ENCODE peak calls at places on chromosomes 7 and 10, in six cellular contexts. Y, M, Z, X, D and G are unnamed samples.
A peak's percentile ranks its signal among the peaks of the same experiment; 100 is the strongest.

GRCh38 chr7:109864263-109864662 is 1226.7 kb upstream of the LRRN3 start:
- DNase-seq in Y (no peak), M (no peak), Z (no peak), X (no peak), D (no peak), G (no peak)

GRCh38 chr7:28748934-28749584 is 209.1 kb downstream of the TRIL start:
- DNase-seq in Y (no peak), M (no peak), Z (no peak), X (no peak), D (peak; percentile 71), G (no peak)

GRCh38 chr10:11906714-11907113 is 83.6 kb downstream of the PROSER2 start:
- DNase-seq in Y (peak; percentile 30), M (no peak), Z (no peak), X (no peak), D (no peak), G (no peak)

GRCh38 chr10:86969421-86970041 is 1.2 kb downstream of the ADIRF start:
- DNase-seq in Y (peak; percentile 21), M (no peak), Z (no peak), X (no peak), D (peak; percentile 57), G (no peak)

GRCh38 chr7:33852838-33853237 is 52.5 kb upstream of the BMPER start:
- DNase-seq in Y (no peak), M (no peak), Z (no peak), X (no peak), D (no peak), G (no peak)

GRCh38 chr10:30270247-30270646 is 78.8 kb downstream of the MTPAP start:
- DNase-seq in Y (no peak), M (no peak), Z (no peak), X (no peak), D (peak; percentile 13), G (no peak)

GRCh38 chr7:88346357-88346756 is 39.7 kb upstream of the STEAP4 start:
- DNase-seq in Y (no peak), M (no peak), Z (no peak), X (no peak), D (no peak), G (no peak)

GRCh38 chr7:117669818-117670217 is 190.0 kb downstream of the CFTR start:
- DNase-seq in Y (no peak), M (peak; percentile 40), Z (no peak), X (no peak), D (no peak), G (no peak)

GRCh38 chr10:120221873-120222485 is 235.0 kb upstream of the PLPP4 start:
- DNase-seq in Y (peak; percentile 70), M (no peak), Z (no peak), X (no peak), D (no peak), G (no peak)

GRCh38 chr10:48533951-48534720 is 70.7 kb downstream of the ARHGAP22 start:
- DNase-seq in Y (no peak), M (peak; percentile 22), Z (no peak), X (no peak), D (no peak), G (no peak)

GRCh38 chr7:102988631-102989030 is 75.8 kb downstream of the LRRC17 start:
- DNase-seq in Y (no peak), M (no peak), Z (no peak), X (no peak), D (no peak), G (no peak)

GRCh38 chr10:32413513-32413912 is 32.4 kb upstream of the CCDC7 start:
- DNase-seq in Y (no peak), M (no peak), Z (no peak), X (no peak), D (peak; percentile 96), G (no peak)

GRCh38 chr7:149725426-149725821 is 48.0 kb downstream of the ZNF467 start:
- DNase-seq in Y (no peak), M (no peak), Z (no peak), X (no peak), D (no peak), G (no peak)

GRCh38 chr7:134042307-134042706 is 84.8 kb upstream of the LRGUK start:
- DNase-seq in Y (no peak), M (no peak), Z (no peak), X (no peak), D (no peak), G (no peak)

GRCh38 chr10:6427357-6427959 is 152.6 kb downstream of the PRKCQ start:
- DNase-seq in Y (no peak), M (no peak), Z (no peak), X (no peak), D (no peak), G (no peak)

GRCh38 chr7:142865766-142866165 is 10.9 kb downstream of the EPHB6 start:
- DNase-seq in Y (no peak), M (no peak), Z (no peak), X (no peak), D (no peak), G (no peak)

GRCh38 chr7:122515404-122515803 is 183.5 kb downstream of the RNF133 start:
- DNase-seq in Y (no peak), M (no peak), Z (no peak), X (no peak), D (no peak), G (no peak)

GRCh38 chr10:66218981-66219587 is 706.8 kb upstream of the LRRTM3 start:
- DNase-seq in Y (no peak), M (no peak), Z (no peak), X (no peak), D (no peak), G (no peak)

GRCh38 chr7:87370660-87371180 is 25.3 kb downstream of the CROT start:
- DNase-seq in Y (no peak), M (no peak), Z (no peak), X (no peak), D (peak; percentile 78), G (no peak)

GRCh38 chr10:99612167-99612831 is 7.9 kb downstream of the SLC25A28 start:
- DNase-seq in Y (peak; percentile 70), M (peak; percentile 58), Z (peak; percentile 19), X (no peak), D (peak; percentile 62), G (no peak)

GRCh38 chr10:44309939-44310761 is 74.7 kb downstream of the CXCL12 start:
- DNase-seq in Y (no peak), M (no peak), Z (no peak), X (no peak), D (no peak), G (no peak)

GRCh38 chr10:44308935-44309334 is 76.0 kb downstream of the CXCL12 start:
- DNase-seq in Y (no peak), M (no peak), Z (no peak), X (no peak), D (no peak), G (no peak)

GRCh38 chr10:44312401-44312800 is 72.5 kb downstream of the CXCL12 start:
- DNase-seq in Y (peak; percentile 39), M (no peak), Z (no peak), X (no peak), D (no peak), G (no peak)

GRCh38 chr10:44311563-44311905 is 73.4 kb downstream of the CXCL12 start:
- DNase-seq in Y (no peak), M (no peak), Z (no peak), X (no peak), D (no peak), G (no peak)

GRCh38 chr10:44310762-44311562 is 73.9 kb downstream of the CXCL12 start:
- DNase-seq in Y (peak; percentile 89), M (peak; percentile 97), Z (peak; percentile 36), X (peak; percentile 79), D (peak; percentile 79), G (peak; percentile 46)
- TF ChIP-seq CTCF in Y (peak; percentile 97), M (peak; percentile 91), Z (no peak), X (peak; percentile 94), D (peak; percentile 98), G (peak; percentile 70)

GRCh38 chr10:125121003-125121402 is 39.4 kb downstream of the CTBP2 start:
- DNase-seq in Y (no peak), M (no peak), Z (no peak), X (no peak), D (no peak), G (no peak)
- TF ChIP-seq CTCF in Y (no peak), M (no peak), Z (no peak), X (no peak), D (no peak), G (no peak)

DNA sequence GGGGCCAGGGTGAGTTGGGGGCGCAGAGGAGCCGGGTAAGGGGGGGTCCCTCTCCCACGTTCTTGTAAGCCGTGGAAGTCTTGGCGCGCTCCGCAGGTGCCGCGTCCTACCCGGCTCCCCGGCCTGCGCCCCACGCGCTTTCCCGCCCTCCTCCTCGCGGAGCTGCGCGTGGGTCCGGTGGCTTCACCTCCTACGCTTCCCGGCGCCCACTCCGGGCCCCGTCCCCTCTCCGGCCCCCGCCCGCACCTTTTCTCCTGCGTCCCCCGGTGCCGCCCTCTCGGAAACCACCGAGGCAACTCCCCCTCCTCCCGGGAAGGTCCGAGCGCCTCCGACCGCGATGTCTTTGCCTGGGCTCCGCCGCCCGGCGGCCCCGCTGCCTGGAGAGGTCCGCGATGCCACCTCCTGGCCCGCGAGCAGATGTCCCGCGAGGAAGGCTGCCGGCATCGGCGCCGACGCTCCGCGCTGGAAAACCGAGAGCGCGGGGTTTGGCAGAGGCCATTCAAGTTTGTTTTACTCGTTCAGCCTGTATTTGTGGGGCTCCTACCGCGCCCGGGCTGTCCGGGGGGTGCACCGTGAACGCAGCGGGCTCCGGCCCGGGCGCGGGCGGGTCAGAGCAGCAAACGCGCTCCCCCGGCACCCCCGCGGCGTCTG is 2.4 kb upstream of the NKX6-2 start:
- DNase-seq in Y (peak; percentile 78), M (peak; percentile 49), Z (no peak), X (no peak), D (peak; percentile 16), G (no peak)
- TF ChIP-seq CTCF in Y (no peak), M (peak; percentile 16), Z (no peak), X (no peak), D (peak; percentile 41), G (no peak)

GRCh38 chr10:113326160-113327111 is 226.4 kb upstream of the HABP2 start:
- DNase-seq in Y (peak; percentile 31), M (no peak), Z (no peak), X (no peak), D (peak; percentile 81), G (peak; percentile 78)
- TF ChIP-seq CTCF in Y (no peak), M (no peak), Z (no peak), X (no peak), D (peak; percentile 2), G (no peak)

GRCh38 chr7:157703131-157703530 is 366.3 kb downstream of the DNAJB6 start:
- DNase-seq in Y (no peak), M (no peak), Z (no peak), X (no peak), D (no peak), G (no peak)

GRCh38 chr7:157702311-157703023 is 365.7 kb downstream of the DNAJB6 start:
- DNase-seq in Y (no peak), M (no peak), Z (no peak), X (no peak), D (no peak), G (no peak)

GRCh38 chr7:157704365-157704764 is 367.6 kb downstream of the DNAJB6 start:
- DNase-seq in Y (no peak), M (no peak), Z (no peak), X (no peak), D (no peak), G (no peak)

GRCh38 chr7:157701395-157701794 is 364.6 kb downstream of the DNAJB6 start:
- DNase-seq in Y (no peak), M (no peak), Z (no peak), X (no peak), D (no peak), G (no peak)

GRCh38 chr7:157703534-157704195 is 366.9 kb downstream of the DNAJB6 start:
- DNase-seq in Y (no peak), M (no peak), Z (no peak), X (no peak), D (no peak), G (no peak)
- TF ChIP-seq CTCF in Y (no peak), M (no peak), Z (no peak), X (no peak), D (no peak), G (no peak)